ENCODE peak calls at places on chromosomes 1 and 21, in four cellular contexts. O is tibial artery; Z is kidney tubule cell; M is stimulated activated CD4-positive, alpha-beta T cell treated with anti-CD3 and anti-CD28 coated beads, Interleukin-2, amount 100 ng/mL, for 24 hours. G is an unnamed sample.

GRCh38 chr1:235557495-235557894 is 53.2 kb upstream of the B3GALNT2 start:
- DNase-seq in Z (no peak), O (no peak), M (no peak), G (no peak)

GRCh38 chr1:6272476-6273270 is 11.8 kb upstream of the GPR153 start:
- DNase-seq in M (no peak), Z (no peak), O (no peak), G (no peak)

GRCh38 chr1:4653796-4654715 is at the start of gene AJAP1:
- DNase-seq in M (no peak), O (no peak), Z (peak), G (peak)

GRCh38 chr1:60431593-60431992 is 358.0 kb upstream of the C1orf87 start:
- DNase-seq in O (no peak), M (no peak), Z (no peak), G (no peak)

GRCh38 chr1:248740876-248741275 is 14.7 kb downstream of the LYPD8 start:
- DNase-seq in O (no peak), Z (no peak), M (no peak), G (no peak)

GRCh38 chr1:62905309-62905708 is 121.4 kb downstream of the ATG4C start:
- DNase-seq in Z (peak), M (no peak), O (no peak), G (no peak)

GRCh38 chr1:159866905-159867304 is 4.4 kb upstream of the VSIG8 start:
- DNase-seq in O (no peak), M (no peak), Z (no peak), G (no peak)

GRCh38 chr1:223328566-223328965 is 35.4 kb downstream of the SUSD4 start:
- DNase-seq in Z (peak), O (no peak), M (no peak), G (peak)

GRCh38 chr1:39522661-39523567 is 31.5 kb downstream of the BMP8A start:
- DNase-seq in O (peak), M (no peak), Z (no peak), G (no peak)

GRCh38 chr21:39105836-39106235 is 77.4 kb downstream of the PSMG1 start:
- DNase-seq in Z (no peak), O (no peak), M (no peak), G (no peak)

GRCh38 chr21:29943885-29944284 is 4.1 kb upstream of the GRIK1 start:
- DNase-seq in M (no peak), Z (no peak), O (no peak), G (no peak)

GRCh38 chr1:15173863-15174614 is 20.5 kb downstream of the TMEM51 start:
- DNase-seq in M (no peak), O (no peak), Z (peak), G (no peak)

GRCh38 chr1:15158506-15159165 is 5.1 kb downstream of the TMEM51 start:
- DNase-seq in O (no peak), M (no peak), Z (peak), G (no peak)

GRCh38 chr1:88783145-88783544 is 99.1 kb downstream of the PKN2 start:
- DNase-seq in Z (no peak), O (no peak), M (no peak), G (no peak)